ENCODE peak calls at places on chromosomes 13 and 19, in nine cellular contexts. X is Right ventricle myocardium superior; E is PC-3; L is activated naive CD8-positive, alpha-beta T cell treated with anti-CD3 and anti-CD28 coated beads, Interleukin-2, amount 50 U/mL, for 24 hours; U is activated CD8-positive, alpha-beta memory T cell treated with anti-CD3 and anti-CD28 coated beads, Interleukin-2, amount 10 ng/mL, durations not matched to agents 7 days and 5 days; M is stimulated activated memory B cell treated with anti-CD40 and anti-IgM and Interleukin-4, amounts not matched to agents 10 μg/mL and 1 μg/mL and 100 μg/mL, for 72 hours; W is left cardiac atrium; B is thoracic aorta; H is CD4-positive, alpha-beta T cell. Q is an unnamed sample.

GRCh38 chr13:91297503-91297902 is 50.0 kb upstream of the MIR17HG start:
- ATAC-seq in X (no peak), E (no peak), L (no peak), U (no peak), M (no peak), W (no peak), B (no peak), H (no peak), Q (no peak)

GRCh38 chr13:24502567-24503375 is 9.8 kb downstream of the PARP4 start:
- ATAC-seq in X (peak), E (peak), L (peak), U (no peak), M (no peak), W (peak), B (no peak), H (no peak), Q (peak)

GRCh38 chr13:71864981-71865857 is 1.8 kb downstream of the DACH1 start:
- ATAC-seq in X (peak), E (peak), L (peak), U (no peak), M (no peak), W (peak), B (no peak), H (no peak), Q (no peak)

GRCh38 chr13:26759907-26760834 is at the start of gene GPR12:
- ATAC-seq in X (no peak), E (no peak), L (no peak), U (no peak), M (peak), W (no peak), B (no peak), H (no peak), Q (no peak)

GRCh38 chr13:99119686-99120085 is 81.0 kb upstream of the UBAC2 start:
- ATAC-seq in X (no peak), E (no peak), L (peak), U (no peak), M (peak), W (peak), B (no peak), H (peak), Q (peak)

GRCh38 chr19:46225558-46226004 is 4.0 kb upstream of the IGFL1 start:
- ATAC-seq in X (no peak), E (no peak), L (peak), U (no peak), M (no peak), W (no peak), B (no peak), H (no peak), Q (peak)

GRCh38 chr19:41689993-41690800 is 2.1 kb upstream of the CEACAM7 start:
- ATAC-seq in X (no peak), E (no peak), L (no peak), U (no peak), M (peak), W (no peak), B (no peak), H (no peak), Q (no peak)

GRCh38 chr19:50204811-50205675 is 1.6 kb downstream of the MYH14 start:
- ATAC-seq in X (peak), E (peak), L (no peak), U (no peak), M (peak), W (peak), B (no peak), H (no peak), Q (no peak)

GRCh38 chr13:52652980-52653303 is 306 bp downstream of the SUGT1 start:
- ATAC-seq in X (peak), E (peak), L (peak), U (peak), M (peak), W (peak), B (peak), H (peak), Q (peak)

GRCh38 chr13:47858678-47859050 is 142.4 kb downstream of the SUCLA2 start:
- ATAC-seq in X (no peak), E (no peak), L (no peak), U (no peak), M (no peak), W (no peak), B (no peak), H (no peak), Q (no peak)

GRCh38 chr13:33775339-33776108 is 42.4 kb upstream of the RFC3 start:
- ATAC-seq in X (peak), E (no peak), L (no peak), U (no peak), M (peak), W (no peak), B (no peak), H (no peak), Q (no peak)

GRCh38 chr19:13839938-13840750 is 36.8 kb upstream of the NANOS3 start:
- ATAC-seq in X (peak), E (peak), L (peak), U (peak), M (peak), W (peak), B (peak), H (no peak), Q (peak)

Q was measured in activated T-helper 17 cell treated with anti-CD3 and anti-CD28 coated beads, Interleukin-2, amount 50 U/mL, for 72 hours.